ENCODE peak calls at places on chromosomes 6 and 20, in six cellular contexts. I is cardiac muscle cell; B is frontal cortex; W is left cardiac atrium; Q is stimulated activated CD4-positive, alpha-beta T cell treated with anti-CD3 and anti-CD28 coated beads, Interleukin-1b, Interleukin-23, amount 100 ng/mL, for 1 hour; D is AG09319. K is an unnamed sample.

GRCh38 chr6:5302220-5302946 is 41.1 kb downstream of the FARS2 start:
- DNase-seq in I (no peak), B (no peak), W (no peak), Q (no peak), D (no peak), K (peak)

GRCh38 chr20:62989201-62989601 is 17.6 kb downstream of the BHLHE23 start:
- DNase-seq in I (no peak), B (no peak), W (no peak), Q (no peak), D (no peak), K (no peak)

GRCh38 chr6:4775591-4776492 is at the start of gene CDYL:
- DNase-seq in I (peak), B (peak), W (peak), Q (peak), D (peak), K (peak)

GRCh38 chr6:153003294-153003645 is 761 bp upstream of the MTRF1L start:
- DNase-seq in I (no peak), B (no peak), W (no peak), Q (no peak), D (no peak), K (no peak)

GRCh38 chr20:9617940-9618339 is 103.5 kb downstream of the LAMP5 start:
- DNase-seq in I (peak), B (peak), W (no peak), Q (no peak), D (no peak), K (no peak)

GRCh38 chr6:45791600-45792168 is 224.0 kb downstream of the CLIC5 start:
- DNase-seq in I (peak), B (no peak), W (no peak), Q (no peak), D (peak), K (no peak)

GRCh38 chr6:29953706-29954105 is 11.4 kb downstream of the HLA-A start:
- DNase-seq in I (peak), B (no peak), W (no peak), Q (no peak), D (no peak), K (no peak)

GRCh38 chr20:8756410-8756809 is 312.5 kb upstream of the PLCB4 start:
- DNase-seq in I (peak), B (peak), W (peak), Q (no peak), D (no peak), K (no peak)

GRCh38 chr6:42441661-42442081 is 10.1 kb downstream of the TRERF1 start:
- DNase-seq in I (no peak), B (no peak), W (no peak), Q (no peak), D (no peak), K (no peak)

GRCh38 chr20:23403721-23404120 is 17.6 kb downstream of the NAPB start:
- DNase-seq in I (peak), B (no peak), W (no peak), Q (no peak), D (no peak), K (no peak)

GRCh38 chr6:116528163-116528562 is 16.7 kb downstream of the CALHM5 start:
- DNase-seq in I (no peak), B (no peak), W (no peak), Q (no peak), D (no peak), K (no peak)

GRCh38 chr6:37174196-37174514 is 4.2 kb downstream of the PIM1 start:
- DNase-seq in I (no peak), B (no peak), W (no peak), Q (no peak), D (no peak), K (no peak)

GRCh38 chr6:142913036-142913510 is 31.9 kb downstream of the HIVEP2 start:
- DNase-seq in I (no peak), B (no peak), W (no peak), Q (no peak), D (no peak), K (no peak)

GRCh38 chr6:170522565-170523183 is 30.4 kb downstream of the PSMB1 start:
- DNase-seq in I (peak), B (no peak), W (peak), Q (no peak), D (no peak), K (no peak)

GRCh38 chr6:114170372-114170771 is 172.5 kb downstream of the HS3ST5 start:
- DNase-seq in I (no peak), B (no peak), W (no peak), Q (no peak), D (no peak), K (no peak)

GRCh38 chr6:170208651-170209353 is 82.1 kb downstream of the DLL1 start:
- DNase-seq in I (no peak), B (no peak), W (no peak), Q (no peak), D (no peak), K (peak)

GRCh38 chr6:97150932-97151331 is 132.1 kb downstream of the MMS22L start:
- DNase-seq in I (no peak), B (no peak), W (no peak), Q (no peak), D (no peak), K (no peak)

GRCh38 chr6:83808926-83809325 is 44.2 kb upstream of the RIPPLY2 start:
- DNase-seq in I (no peak), B (no peak), W (no peak), Q (no peak), D (no peak), K (no peak)

GRCh38 chr20:13936781-13937576 is 53.4 kb downstream of the SEL1L2 start:
- DNase-seq in I (no peak), B (no peak), W (no peak), Q (no peak), D (no peak), K (no peak)

GRCh38 chr20:1467355-1468116 is 887 bp upstream of the NSFL1C start:
- DNase-seq in I (no peak), B (peak), W (peak), Q (no peak), D (no peak), K (no peak)

GRCh38 chr6:14889698-14890593 is 355.9 kb upstream of the JARID2 start:
- DNase-seq in I (no peak), B (no peak), W (no peak), Q (no peak), D (no peak), K (no peak)

GRCh38 chr6:89433637-89434499 is 916 bp downstream of the ANKRD6 start:
- DNase-seq in I (peak), B (no peak), W (peak), Q (no peak), D (no peak), K (no peak)

GRCh38 chr20:6333110-6333509 is 210.3 kb upstream of the FERMT1 start:
- DNase-seq in I (no peak), B (no peak), W (no peak), Q (no peak), D (no peak), K (no peak)

GRCh38 chr20:5195655-5196054 is 68.8 kb downstream of the CDS2 start:
- DNase-seq in I (no peak), B (no peak), W (no peak), Q (no peak), D (no peak), K (no peak)

GRCh38 chr6:35014786-35015185 is 125.7 kb downstream of the ANKS1A start:
- DNase-seq in I (peak), B (no peak), W (no peak), Q (no peak), D (no peak), K (no peak)

GRCh38 chr20:45835230-45836224 is 1.9 kb downstream of the SNX21 start:
- DNase-seq in I (no peak), B (peak), W (peak), Q (no peak), D (peak), K (no peak)

GRCh38 chr6:165889636-165890403 is 226.8 kb upstream of the PDE10A start:
- DNase-seq in I (peak), B (peak), W (no peak), Q (no peak), D (no peak), K (no peak)

GRCh38 chr6:4130357-4130987 is 4.9 kb downstream of the ECI2 start:
- DNase-seq in I (no peak), B (no peak), W (no peak), Q (no peak), D (no peak), K (no peak)

K was measured in activated T-helper 2 cell treated with anti-CD3 and anti-CD28 coated beads, Interferon-gamma antibody, Interleukin-2, Interleukin-4, amounts not matched to agents 10 μg/mL and 5 μg/mL and 100 μg/mL, durations not matched to agents 14 hours and 24 hours and 36 hours.